ENCODE peak calls at places on chromosomes 5 and 9, in five cellular contexts. S, L, T, M and U are unnamed samples.

GRCh38 chr5:92378961-92379611 is 996.0 kb upstream of the ARRDC3 start:
- DNase-seq in M (no peak), L (no peak), S (no peak), T (no peak), U (no peak)

GRCh38 chr5:532521-533242 is 8.4 kb upstream of the SLC9A3 start:
- DNase-seq in T (peak), M (no peak), L (no peak), S (no peak), U (no peak)

GRCh38 chr5:128706269-128706668 is 168.2 kb upstream of the FBN2 start:
- DNase-seq in L (no peak), S (no peak), T (no peak), M (no peak), U (no peak)

GRCh38 chr9:121557581-121558422 is 58.2 kb upstream of the GGTA1 start:
- DNase-seq in S (peak), M (peak), L (no peak), T (peak), U (peak)

GRCh38 chr9:137176302-137177182 is 4.7 kb upstream of the TMEM210 start:
- DNase-seq in S (no peak), M (no peak), T (no peak), L (no peak), U (peak)

GRCh38 chr5:91499943-91500531 is 116.9 kb upstream of the ARRDC3 start:
- DNase-seq in T (no peak), M (no peak), S (no peak), L (peak), U (no peak)

GRCh38 chr9:5072871-5073270 is 87.8 kb downstream of the JAK2 start:
- DNase-seq in L (no peak), T (no peak), S (no peak), M (no peak), U (no peak)

GRCh38 chr9:86859056-86859455 is 88.2 kb downstream of the GAS1 start:
- DNase-seq in M (no peak), T (no peak), L (no peak), S (no peak), U (no peak)

GRCh38 chr5:165410476-165410875 is 1905.1 kb downstream of the MAT2B start:
- DNase-seq in S (no peak), T (no peak), L (no peak), M (peak), U (no peak)

GRCh38 chr5:180291943-180292831 is at the start of gene MAPK9:
- DNase-seq in M (peak), L (no peak), T (peak), S (peak), U (peak)

GRCh38 chr5:178368716-178369300 is 136.2 kb upstream of the PHYKPL start:
- DNase-seq in M (no peak), S (no peak), L (no peak), T (peak), U (no peak)

GRCh38 chr5:135505973-135506372 is 29.8 kb downstream of the NEUROG1 start:
- DNase-seq in L (no peak), S (no peak), T (no peak), M (no peak), U (no peak)

GRCh38 chr5:137442660-137443059 is 56.5 kb downstream of the SPOCK1 start:
- DNase-seq in T (no peak), L (no peak), S (no peak), M (no peak), U (no peak)

GRCh38 chr5:137761560-137761959 is 7.4 kb upstream of the HNRNPA0 start:
- DNase-seq in S (no peak), T (no peak), L (no peak), M (no peak), U (no peak)

GRCh38 chr9:32707326-32707725 is 71.9 kb upstream of the TAF1L start:
- DNase-seq in L (no peak), M (no peak), T (no peak), S (no peak), U (no peak)

GRCh38 chr9:77944556-77945261 is 86.9 kb downstream of the GNAQ start:
- DNase-seq in L (no peak), S (no peak), T (no peak), M (peak), U (peak)
- TF ChIP-seq CTCF in L (no peak), S (no peak), T (no peak), M (no peak), U (peak)

DNA sequence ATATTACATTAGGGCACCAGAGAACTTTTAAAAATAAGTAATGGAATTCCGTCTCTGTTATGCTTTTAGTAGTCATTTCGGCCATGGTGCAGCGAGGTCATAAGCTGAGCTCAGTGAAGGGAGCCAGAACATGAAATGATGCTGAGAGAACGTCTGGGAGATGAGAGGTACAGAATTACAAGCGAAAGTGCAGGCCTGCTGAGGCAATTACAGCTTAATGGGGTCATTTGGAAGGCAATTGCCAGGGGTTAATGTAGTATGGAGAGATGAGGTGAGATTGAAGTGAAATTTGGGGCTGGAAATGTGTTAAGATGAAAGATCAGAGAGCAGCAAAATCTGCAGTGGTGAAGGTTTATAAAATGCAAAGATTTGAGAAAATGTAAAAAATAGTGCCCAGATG is 96.5 kb downstream of the PBX3 start:
- DNase-seq in L (no peak), S (no peak), T (no peak), M (no peak), U (no peak)
- TF ChIP-seq POLR2AphosphoS5 in L (no peak), S (no peak), T (no peak), M (no peak), U (no peak)

DNA sequence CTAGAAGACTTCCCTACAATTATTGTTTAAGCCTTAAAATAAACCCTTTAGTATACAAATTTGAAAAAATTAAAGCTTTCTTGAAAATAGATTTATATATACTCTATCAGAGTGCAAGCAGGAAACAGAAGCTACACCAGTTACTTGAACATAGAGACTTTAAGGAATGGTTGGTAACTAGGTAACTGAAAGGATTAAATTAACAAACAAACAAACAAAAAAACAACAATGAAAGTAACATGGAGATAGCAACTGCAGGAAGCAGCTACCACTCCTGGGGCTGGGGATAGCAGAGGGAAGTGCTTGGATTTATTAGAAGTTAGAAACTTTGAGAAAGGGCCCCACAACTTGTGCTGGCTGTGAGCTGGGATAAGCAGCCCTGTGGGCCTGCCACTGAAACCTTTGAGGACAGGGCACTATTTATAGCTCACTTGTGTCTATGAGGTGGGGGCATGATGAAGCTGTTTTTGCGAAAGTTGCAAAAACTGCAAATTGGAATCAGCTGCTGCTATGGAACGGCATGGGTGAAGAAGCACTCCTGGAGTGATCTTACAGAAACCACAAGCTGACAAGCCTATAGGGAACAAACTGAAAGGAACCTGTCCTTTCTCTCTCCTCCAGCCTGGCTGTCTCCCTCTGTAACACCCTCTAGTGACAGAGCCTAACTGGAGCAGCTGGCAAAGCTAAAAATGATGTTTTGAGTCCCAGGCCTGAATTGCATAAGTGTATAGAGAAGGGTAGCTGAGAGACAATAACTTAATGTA is 91.3 kb upstream of the RANBP6 start:
- DNase-seq in M (peak), T (no peak), L (no peak), S (no peak), U (no peak)
- TF ChIP-seq CTCF in M (peak), T (no peak), L (peak), S (no peak), U (no peak)

GRCh38 chr9:88197781-88198345 is 59.6 kb upstream of the SPATA31C2 start:
- DNase-seq in M (no peak), L (peak), T (no peak), S (no peak), U (no peak)
- TF ChIP-seq POLR2AphosphoS5 in M (no peak), L (peak), T (no peak), S (no peak), U (no peak)

GRCh38 chr5:5534333-5534732 is 111.9 kb downstream of the ICE1 start:
- DNase-seq in L (no peak), M (no peak), S (no peak), T (no peak), U (no peak)

GRCh38 chr5:5533927-5534326 is 111.5 kb downstream of the ICE1 start:
- DNase-seq in M (no peak), S (no peak), L (no peak), T (no peak), U (no peak)

GRCh38 chr5:5536871-5537270 is 114.4 kb downstream of the ICE1 start:
- DNase-seq in M (no peak), L (no peak), S (no peak), T (no peak), U (no peak)

GRCh38 chr5:5532306-5533076 is 110.0 kb downstream of the ICE1 start:
- DNase-seq in M (no peak), L (no peak), S (no peak), T (no peak), U (no peak)

DNA sequence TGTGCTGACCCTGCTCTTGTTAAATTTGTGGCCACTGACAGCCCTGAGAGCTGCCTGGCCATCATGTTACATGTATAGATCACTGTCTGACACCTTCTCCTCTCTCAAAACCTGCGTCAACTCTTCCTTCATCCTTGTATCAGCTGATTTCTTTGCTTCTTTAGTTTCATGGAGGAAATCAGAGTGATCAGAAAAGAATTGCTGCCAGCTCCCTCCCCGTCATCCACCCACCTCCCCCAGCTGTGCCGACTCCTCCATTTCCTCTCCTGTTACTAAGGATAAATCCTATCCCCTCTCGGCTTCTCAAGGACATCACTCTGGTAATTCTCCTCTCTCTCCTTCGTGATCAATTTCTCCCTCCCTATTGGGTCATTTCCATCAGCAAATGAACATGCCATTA is 108.9 kb downstream of the ICE1 start:
- DNase-seq in L (no peak), T (no peak), S (no peak), M (no peak), U (no peak)
- TF ChIP-seq CTCF in L (no peak), T (no peak), S (no peak), M (no peak), U (no peak)

GRCh38 chr5:149799119-149799623 is 69.1 kb downstream of the PPARGC1B start:
- DNase-seq in S (peak), L (peak), M (no peak), T (no peak), U (no peak)
- TF ChIP-seq POLR2AphosphoS5 in S (no peak), L (no peak), M (no peak), T (no peak), U (no peak)

DNA sequence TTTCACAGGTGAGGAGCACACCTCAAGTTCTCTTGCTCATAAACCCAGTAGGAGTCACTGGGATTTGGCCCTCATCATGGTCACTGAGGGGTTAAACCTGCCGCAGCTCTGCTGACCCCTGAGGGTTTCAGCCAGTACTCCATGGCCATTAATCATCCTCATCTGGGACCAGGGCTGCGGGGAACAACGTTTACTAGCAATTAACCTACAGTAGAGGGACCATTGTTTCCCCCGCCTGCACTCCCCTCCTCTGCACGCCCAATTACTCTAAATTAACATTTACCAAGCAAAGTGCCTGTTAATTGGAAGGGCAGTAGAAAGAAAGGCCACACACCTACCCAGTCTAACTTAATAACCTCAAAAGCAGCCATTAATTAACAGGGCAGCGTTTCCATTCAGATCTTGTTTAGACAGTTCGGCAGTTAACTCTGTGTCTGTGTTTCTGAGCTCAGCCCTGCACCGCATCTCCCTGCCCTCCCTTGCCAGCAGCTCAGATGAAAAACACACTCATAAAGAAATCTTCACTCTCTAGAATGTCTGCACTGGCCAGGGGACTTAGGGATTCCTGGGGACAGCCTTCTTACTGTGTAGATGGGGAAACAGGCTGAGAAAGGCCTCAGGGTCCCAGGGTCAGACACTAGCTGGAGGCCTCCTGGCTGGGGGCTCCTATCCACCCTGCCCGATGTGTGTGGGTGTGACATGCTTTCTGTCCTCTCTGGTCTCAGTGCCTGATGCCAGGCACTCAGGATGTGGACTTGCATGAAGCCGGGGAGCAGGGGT is 51.6 kb downstream of the ALG2 start:
- DNase-seq in M (no peak), S (no peak), L (no peak), T (no peak), U (no peak)
- TF ChIP-seq CTCF in M (no peak), S (no peak), L (no peak), T (no peak), U (no peak)

GRCh38 chr5:143019614-143020515 is 249.7 kb downstream of the ARHGAP26 start:
- DNase-seq in T (no peak), M (no peak), S (no peak), L (no peak), U (no peak)

GRCh38 chr5:143021595-143021994 is 251.4 kb downstream of the ARHGAP26 start:
- DNase-seq in S (no peak), M (no peak), L (no peak), T (no peak), U (no peak)

GRCh38 chr5:143016777-143017374 is 246.7 kb downstream of the ARHGAP26 start:
- DNase-seq in T (no peak), M (no peak), S (no peak), L (no peak), U (peak)

GRCh38 chr5:143017992-143018391 is 247.8 kb downstream of the ARHGAP26 start:
- DNase-seq in S (no peak), L (no peak), T (no peak), M (no peak), U (no peak)

DNA sequence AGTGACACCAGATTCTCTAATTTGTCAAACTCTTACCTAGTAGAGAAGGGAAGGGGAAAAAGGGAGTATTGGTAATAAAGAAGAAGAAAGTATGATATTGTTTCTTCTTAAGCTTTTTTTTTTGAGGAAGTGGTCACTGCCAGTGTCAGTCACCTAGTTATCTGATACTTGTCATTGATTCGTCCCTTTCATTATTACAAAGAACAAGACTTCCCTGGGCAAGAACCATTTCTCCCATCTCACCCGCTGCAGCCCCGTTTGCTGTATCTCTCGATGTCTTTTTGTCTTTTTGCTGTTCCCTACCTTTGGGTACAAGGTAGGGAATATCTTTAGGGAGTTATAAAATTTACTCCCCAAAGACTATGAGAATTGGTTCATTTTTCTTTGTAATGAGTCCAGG is 249.0 kb downstream of the ARHGAP26 start:
- DNase-seq in S (no peak), M (no peak), T (no peak), L (no peak), U (no peak)
- TF ChIP-seq POLR2AphosphoS5 in S (no peak), M (no peak), T (no peak), L (no peak), U (no peak)